ENCODE peak calls at places on chromosomes 1 and 21, in five cellular contexts. One of them, this sample, is unnamed.

GRCh38 chr1:21262282-21263051 is 27.8 kb downstream of the ECE1 start:
- DNase-seq in HCT116: no peak
- DNase-seq in astrocyte of the spinal cord: peak
- DNase-seq in body of pancreas: peak
- DNase-seq in HL-60: no peak
- DNase-seq in this sample: peak

GRCh38 chr1:183443025-183443424 is 24.8 kb upstream of the NMNAT2 start:
- DNase-seq in HL-60: no peak
- DNase-seq in body of pancreas: no peak
- DNase-seq in HCT116: no peak
- DNase-seq in astrocyte of the spinal cord: no peak
- DNase-seq in this sample: no peak

GRCh38 chr1:42940851-42941639 is 17.6 kb downstream of the SLC2A1 start:
- DNase-seq in astrocyte of the spinal cord: peak
- DNase-seq in body of pancreas: no peak
- DNase-seq in HL-60: no peak
- DNase-seq in HCT116: peak
- DNase-seq in this sample: peak

GRCh38 chr1:44707959-44708831 is 22.8 kb downstream of the RNU5D-1 start:
- DNase-seq in HCT116: peak
- DNase-seq in astrocyte of the spinal cord: peak
- DNase-seq in HL-60: no peak
- DNase-seq in body of pancreas: peak
- DNase-seq in this sample: peak

GRCh38 chr1:82485591-82486369 is 685.0 kb downstream of the ADGRL2 start:
- DNase-seq in astrocyte of the spinal cord: peak
- DNase-seq in HCT116: no peak
- DNase-seq in body of pancreas: no peak
- DNase-seq in HL-60: no peak
- DNase-seq in this sample: no peak

GRCh38 chr1:176178316-176178715 is 28.8 kb downstream of the COP1 start:
- DNase-seq in HL-60: no peak
- DNase-seq in body of pancreas: no peak
- DNase-seq in astrocyte of the spinal cord: no peak
- DNase-seq in HCT116: no peak
- DNase-seq in this sample: peak

GRCh38 chr21:41428847-41429246 is 2.8 kb downstream of the MX1 start:
- DNase-seq in astrocyte of the spinal cord: no peak
- DNase-seq in HCT116: no peak
- DNase-seq in body of pancreas: no peak
- DNase-seq in HL-60: no peak
- DNase-seq in this sample: no peak

GRCh38 chr1:43036932-43037331 is 78.3 kb upstream of the SLC2A1 start:
- DNase-seq in HCT116: no peak
- DNase-seq in astrocyte of the spinal cord: no peak
- DNase-seq in HL-60: no peak
- DNase-seq in body of pancreas: no peak
- DNase-seq in this sample: no peak

GRCh38 chr1:18770799-18771198 is 88.7 kb downstream of the TAS1R2 start:
- DNase-seq in astrocyte of the spinal cord: no peak
- DNase-seq in HL-60: no peak
- DNase-seq in body of pancreas: no peak
- DNase-seq in HCT116: no peak
- DNase-seq in this sample: no peak

GRCh38 chr1:220880726-220881506 is 1.7 kb downstream of the HLX start:
- DNase-seq in astrocyte of the spinal cord: peak
- DNase-seq in body of pancreas: peak
- DNase-seq in HCT116: no peak
- DNase-seq in HL-60: peak
- DNase-seq in this sample: peak

GRCh38 chr1:65510961-65511360 is 90.5 kb downstream of the LEPR start:
- DNase-seq in HL-60: no peak
- DNase-seq in HCT116: no peak
- DNase-seq in astrocyte of the spinal cord: no peak
- DNase-seq in body of pancreas: no peak
- DNase-seq in this sample: no peak

GRCh38 chr1:59570524-59570923 is 244.2 kb upstream of the HOOK1 start:
- DNase-seq in body of pancreas: no peak
- DNase-seq in HL-60: peak
- DNase-seq in HCT116: no peak
- DNase-seq in astrocyte of the spinal cord: peak
- DNase-seq in this sample: peak

GRCh38 chr21:34836103-34836932 is 167.5 kb downstream of the CLIC6 start:
- DNase-seq in body of pancreas: peak
- DNase-seq in HCT116: peak
- DNase-seq in HL-60: peak
- DNase-seq in astrocyte of the spinal cord: peak
- DNase-seq in this sample: peak

GRCh38 chr21:32359719-32360260 is 33.0 kb downstream of the URB1 start:
- DNase-seq in HL-60: no peak
- DNase-seq in body of pancreas: no peak
- DNase-seq in astrocyte of the spinal cord: no peak
- DNase-seq in HCT116: peak
- DNase-seq in this sample: no peak

GRCh38 chr1:60848583-60849188 is 233.7 kb upstream of the NFIA start:
- DNase-seq in HL-60: no peak
- DNase-seq in HCT116: peak
- DNase-seq in body of pancreas: no peak
- DNase-seq in astrocyte of the spinal cord: peak
- DNase-seq in this sample: peak

GRCh38 chr1:234971586-234972297 is 156.9 kb downstream of the TOMM20 start:
- DNase-seq in astrocyte of the spinal cord: no peak
- DNase-seq in body of pancreas: no peak
- DNase-seq in HCT116: no peak
- DNase-seq in HL-60: no peak
- DNase-seq in this sample: no peak

GRCh38 chr1:228464487-228464983 is 22.6 kb upstream of the RNF187 start:
- DNase-seq in HCT116: no peak
- DNase-seq in HL-60: no peak
- DNase-seq in astrocyte of the spinal cord: peak
- DNase-seq in body of pancreas: peak
- DNase-seq in this sample: peak

GRCh38 chr1:200380589-200381021 is 29.2 kb downstream of the ZNF281 start:
- DNase-seq in HL-60: no peak
- DNase-seq in body of pancreas: no peak
- DNase-seq in HCT116: no peak
- DNase-seq in astrocyte of the spinal cord: no peak
- DNase-seq in this sample: no peak

GRCh38 chr1:27007909-27008582 is 4.6 kb downstream of the TENT5B start:
- DNase-seq in astrocyte of the spinal cord: no peak
- DNase-seq in HCT116: no peak
- DNase-seq in body of pancreas: peak
- DNase-seq in HL-60: no peak
- DNase-seq in this sample: peak

GRCh38 chr1:233516732-233517131 is 97.2 kb upstream of the KCNK1 start:
- DNase-seq in HCT116: no peak
- DNase-seq in body of pancreas: no peak
- DNase-seq in HL-60: no peak
- DNase-seq in astrocyte of the spinal cord: no peak
- DNase-seq in this sample: no peak

GRCh38 chr1:30911061-30911954 is 2.8 kb upstream of the SDC3 start:
- DNase-seq in body of pancreas: peak
- DNase-seq in HCT116: peak
- DNase-seq in HL-60: peak
- DNase-seq in astrocyte of the spinal cord: peak
- DNase-seq in this sample: peak
- TF ChIP-seq CTCF in body of pancreas: peak
- TF ChIP-seq CTCF in HCT116: peak
- TF ChIP-seq CTCF in HL-60: peak
- TF ChIP-seq CTCF in astrocyte of the spinal cord: peak
- TF ChIP-seq CTCF in this sample: peak

DNA sequence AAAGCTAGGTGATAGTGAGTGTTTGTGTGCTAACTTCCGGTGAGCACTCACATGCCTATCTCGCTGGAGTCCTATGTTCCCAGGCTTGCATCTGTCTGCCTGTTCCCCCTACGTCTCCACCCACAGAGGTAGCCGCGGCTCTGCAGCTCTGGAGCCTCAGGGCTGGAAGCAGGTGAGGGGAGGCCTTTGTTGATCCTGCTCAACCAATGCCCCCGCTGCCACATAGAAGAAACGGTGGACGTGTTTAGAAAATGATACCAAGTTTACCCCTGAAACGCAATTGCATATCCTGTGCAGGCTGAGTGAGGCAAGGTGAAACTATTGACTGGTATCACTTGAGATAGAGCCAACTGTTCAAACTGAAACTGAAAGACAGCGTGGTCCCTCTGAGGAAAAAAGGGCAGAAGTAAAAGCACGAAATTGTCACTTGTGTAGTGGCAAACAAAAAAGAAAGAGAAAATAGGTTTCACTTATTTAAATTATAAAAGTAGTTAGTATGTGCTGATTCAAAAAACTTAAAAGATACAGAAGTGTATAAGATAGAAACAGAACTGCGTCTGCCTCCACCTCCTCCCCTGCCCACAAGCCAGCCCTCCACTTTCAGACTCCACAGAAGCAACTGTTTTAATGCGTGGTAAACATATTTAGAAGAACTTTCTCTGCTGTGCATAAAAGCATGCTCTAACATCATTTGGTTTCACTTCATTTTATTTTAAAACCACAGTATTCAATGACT is 38.6 kb upstream of the ETS2 start:
- DNase-seq in astrocyte of the spinal cord: no peak
- DNase-seq in HL-60: no peak
- DNase-seq in HCT116: no peak
- DNase-seq in body of pancreas: peak
- DNase-seq in this sample: no peak
- H3K4me3 ChIP-seq in astrocyte of the spinal cord: no peak
- H3K4me3 ChIP-seq in HL-60: peak
- H3K4me3 ChIP-seq in HCT116: no peak
- H3K4me3 ChIP-seq in body of pancreas: no peak
- H3K4me3 ChIP-seq in this sample: no peak

DNA sequence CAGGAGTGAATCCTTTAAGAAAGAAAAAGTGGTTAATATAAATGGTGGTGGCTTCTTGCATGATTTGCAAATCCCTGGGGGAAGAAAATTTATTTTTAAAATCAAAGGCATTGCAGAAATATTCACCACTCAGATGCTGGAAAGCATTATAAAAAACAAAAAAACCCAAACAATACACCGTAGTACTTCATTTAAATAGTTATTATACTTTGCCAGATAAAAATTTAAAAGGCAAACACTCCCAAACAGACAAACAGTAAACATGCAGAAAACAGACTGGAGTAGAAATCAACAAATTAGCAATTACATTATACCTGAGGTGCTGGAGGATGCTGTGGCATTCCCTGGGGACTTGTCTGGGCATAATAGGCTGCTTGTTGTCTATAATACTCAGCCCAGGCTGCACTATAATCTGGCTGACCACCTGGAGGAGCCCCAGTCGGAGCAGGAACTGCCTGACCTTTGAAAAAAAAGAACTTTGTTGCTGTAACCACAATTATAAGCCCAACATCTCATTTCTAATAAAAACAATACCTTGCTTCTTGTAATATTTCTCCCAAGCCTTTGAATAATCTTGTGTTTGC is 29.9 kb downstream of the FUBP1 start:
- DNase-seq in HCT116: peak
- DNase-seq in HL-60: no peak
- DNase-seq in astrocyte of the spinal cord: peak
- DNase-seq in body of pancreas: no peak
- DNase-seq in this sample: peak
- TF ChIP-seq CTCF in HCT116: no peak
- TF ChIP-seq CTCF in HL-60: no peak
- TF ChIP-seq CTCF in astrocyte of the spinal cord: peak
- TF ChIP-seq CTCF in body of pancreas: peak
- TF ChIP-seq CTCF in this sample: peak

DNA sequence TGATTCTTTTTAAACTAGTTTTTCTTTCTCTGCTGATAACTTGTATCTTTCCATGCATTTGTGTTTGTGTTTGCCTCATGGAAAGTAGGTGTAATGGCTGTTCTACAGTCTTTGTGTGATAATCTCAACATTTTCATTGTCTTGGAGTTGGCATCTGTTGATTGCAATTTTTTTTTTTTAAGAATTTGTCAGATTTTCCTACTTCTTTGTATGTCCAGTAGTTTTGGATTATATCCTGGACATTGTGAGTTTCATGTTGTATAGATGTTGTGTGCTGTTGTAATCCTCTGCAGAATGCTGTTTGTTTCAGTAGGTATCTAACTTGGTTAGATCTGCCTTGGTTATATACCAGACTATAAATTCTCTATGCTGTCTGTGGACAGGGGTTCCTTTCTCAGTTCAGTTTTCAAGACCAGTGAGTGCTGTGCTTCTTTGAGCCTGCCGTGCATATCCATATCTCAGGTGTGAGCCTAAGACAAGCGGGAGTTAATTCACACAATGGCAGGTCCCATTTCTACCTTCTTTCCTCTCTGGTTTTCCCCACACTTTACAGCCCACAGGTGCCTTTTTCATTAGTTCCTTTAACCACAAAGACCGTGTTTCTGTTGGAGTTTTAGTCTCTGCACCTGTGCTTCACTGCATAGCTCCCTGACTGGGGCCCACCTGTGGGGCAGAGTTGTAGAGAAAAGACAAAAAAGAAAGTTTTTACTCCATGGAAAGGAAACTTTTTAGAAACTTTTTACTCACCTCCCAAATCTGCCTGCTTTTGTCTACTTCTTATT is 69.9 kb downstream of the ITSN1 start:
- DNase-seq in astrocyte of the spinal cord: no peak
- DNase-seq in HL-60: no peak
- DNase-seq in body of pancreas: no peak
- DNase-seq in HCT116: no peak
- DNase-seq in this sample: no peak
- H3K4me3 ChIP-seq in astrocyte of the spinal cord: no peak
- H3K4me3 ChIP-seq in HL-60: no peak
- H3K4me3 ChIP-seq in body of pancreas: no peak
- H3K4me3 ChIP-seq in HCT116: no peak
- H3K4me3 ChIP-seq in this sample: no peak

This sample was measured in fibroblast of villous mesenchyme.